ENCODE peak calls at places on chromosomes 3 and 15, in five cellular contexts. One of them, this sample, is unnamed.

GRCh38 chr15:39230205-39230916 is 350.5 kb upstream of the THBS1 start:
- DNase-seq in GM19239: no peak
- DNase-seq in PC-3: no peak
- DNase-seq in IMR-90: no peak
- DNase-seq in cardiac muscle cell: peak; percentile 66
- DNase-seq in this sample: no peak

GRCh38 chr15:91281991-91282390 is 181.9 kb downstream of the SV2B start:
- DNase-seq in GM19239: no peak
- DNase-seq in PC-3: no peak
- DNase-seq in IMR-90: no peak
- DNase-seq in cardiac muscle cell: no peak
- DNase-seq in this sample: no peak

GRCh38 chr3:166660962-166661361 is 719.1 kb downstream of the ZBBX start:
- DNase-seq in GM19239: no peak
- DNase-seq in PC-3: no peak
- DNase-seq in IMR-90: no peak
- DNase-seq in cardiac muscle cell: no peak
- DNase-seq in this sample: no peak

GRCh38 chr3:193165431-193166120 is 75.4 kb upstream of the PLAAT1 start:
- DNase-seq in GM19239: no peak
- DNase-seq in PC-3: no peak
- DNase-seq in IMR-90: no peak
- DNase-seq in cardiac muscle cell: no peak
- DNase-seq in this sample: no peak

GRCh38 chr15:74794970-74795349 is 13.1 kb downstream of the CSK start:
- DNase-seq in GM19239: no peak
- DNase-seq in PC-3: no peak
- DNase-seq in IMR-90: no peak
- DNase-seq in cardiac muscle cell: no peak
- DNase-seq in this sample: no peak

GRCh38 chr3:111159391-111159790 is 87.8 kb downstream of the NECTIN3 start:
- DNase-seq in GM19239: no peak
- DNase-seq in PC-3: no peak
- DNase-seq in IMR-90: peak; percentile 28
- DNase-seq in cardiac muscle cell: peak; percentile 10
- DNase-seq in this sample: no peak

GRCh38 chr3:177905895-177906511 is 630.2 kb upstream of the KCNMB2 start:
- DNase-seq in GM19239: no peak
- DNase-seq in PC-3: peak; percentile 45
- DNase-seq in IMR-90: peak; percentile 83
- DNase-seq in cardiac muscle cell: peak; percentile 89
- DNase-seq in this sample: peak; percentile 75

GRCh38 chr15:60910202-60910601 is 318.9 kb downstream of the RORA start:
- DNase-seq in GM19239: no peak
- DNase-seq in PC-3: no peak
- DNase-seq in IMR-90: no peak
- DNase-seq in cardiac muscle cell: no peak
- DNase-seq in this sample: no peak

GRCh38 chr3:129343643-129344360 is 65.1 kb downstream of the HMCES start:
- DNase-seq in GM19239: no peak
- DNase-seq in PC-3: no peak
- DNase-seq in IMR-90: no peak
- DNase-seq in cardiac muscle cell: peak; percentile 49
- DNase-seq in this sample: no peak

GRCh38 chr3:63565220-63565619 is 87.3 kb upstream of the SNTN start:
- DNase-seq in GM19239: no peak
- DNase-seq in PC-3: no peak
- DNase-seq in IMR-90: no peak
- DNase-seq in cardiac muscle cell: peak; percentile 0
- DNase-seq in this sample: no peak

This sample was measured in HS-27A.